ENCODE peak calls at places on chromosomes 16 and 17, in seven cellular contexts. Z, T, E, M, J, P and C are unnamed samples.

GRCh38 chr17:41667280-41668008 is 21.2 kb upstream of the EIF1 start:
- DNase-seq in J (no peak), P (no peak), M (no peak), Z (no peak), E (no peak), T (no peak), C (no peak)

GRCh38 chr16:11783319-11784047 is 13.6 kb downstream of the ZC3H7A start:
- DNase-seq in J (no peak), P (no peak), M (no peak), T (no peak), Z (no peak), E (no peak), C (no peak)

GRCh38 chr17:8649157-8650118 is 18.9 kb upstream of the MYH10 start:
- DNase-seq in T (no peak), E (no peak), J (no peak), M (no peak), P (no peak), Z (no peak), C (no peak)

GRCh38 chr17:76866774-76867577 is 1.2 kb upstream of the MGAT5B start:
- DNase-seq in M (no peak), J (no peak), P (no peak), E (no peak), Z (no peak), T (no peak), C (no peak)

GRCh38 chr16:55825115-55825728 is 7.7 kb downstream of the CES1 start:
- DNase-seq in T (no peak), P (no peak), J (no peak), Z (no peak), E (no peak), M (no peak), C (no peak)

GRCh38 chr17:41691031-41691777 is 2.5 kb downstream of the EIF1 start:
- DNase-seq in T (no peak), P (no peak), Z (no peak), M (no peak), E (no peak), J (no peak), C (no peak)

GRCh38 chr16:28859326-28859725 is 4.3 kb upstream of the SH2B1 start:
- DNase-seq in E (no peak), M (no peak), Z (no peak), J (no peak), P (no peak), T (no peak), C (no peak)

GRCh38 chr17:51085150-51085805 is 35.4 kb downstream of the SPAG9 start:
- DNase-seq in Z (no peak), M (no peak), T (no peak), J (no peak), E (no peak), P (no peak), C (no peak)

GRCh38 chr17:82657926-82658325 is 9.7 kb upstream of the WDR45B start:
- DNase-seq in P (no peak), T (no peak), Z (peak), E (no peak), J (peak), M (no peak), C (no peak)

GRCh38 chr17:39677581-39678339 is 9.5 kb downstream of the PNMT start:
- DNase-seq in P (no peak), E (no peak), J (peak), Z (no peak), T (no peak), M (no peak), C (peak)

GRCh38 chr17:32931686-32932085 is 3.7 kb downstream of the TMEM98 start:
- DNase-seq in P (no peak), Z (no peak), T (no peak), J (no peak), E (no peak), M (no peak), C (no peak)

GRCh38 chr17:15036238-15036637 is 228.9 kb downstream of the PMP22 start:
- DNase-seq in T (no peak), E (no peak), P (no peak), Z (no peak), J (no peak), M (no peak), C (no peak)

GRCh38 chr17:1227365-1227764 is 42.9 kb upstream of the BHLHA9 start:
- DNase-seq in J (no peak), E (no peak), T (no peak), P (no peak), Z (no peak), M (no peak), C (no peak)

GRCh38 chr16:26983426-26983825 is 83.3 kb upstream of the C16orf82 start:
- DNase-seq in Z (no peak), E (no peak), M (peak), J (no peak), P (no peak), T (no peak), C (no peak)

GRCh38 chr16:14347706-14348105 is 276.6 kb downstream of the MRTFB start:
- DNase-seq in M (no peak), E (no peak), J (no peak), Z (no peak), P (no peak), T (no peak), C (peak)

GRCh38 chr16:4207229-4207628 is 34.7 kb downstream of the SRL start:
- DNase-seq in E (no peak), T (no peak), P (no peak), Z (no peak), M (no peak), J (no peak), C (no peak)

GRCh38 chr17:63838586-63839184 is 3.8 kb downstream of the SMARCD2 start:
- DNase-seq in J (peak), P (peak), E (peak), M (peak), Z (peak), T (no peak), C (peak)

GRCh38 chr17:64085650-64086005 is 44.3 kb downstream of the ERN1 start:
- DNase-seq in E (no peak), T (no peak), J (no peak), Z (no peak), P (no peak), M (no peak), C (no peak)

GRCh38 chr16:69017036-69017783 is 88.2 kb upstream of the HAS3 start:
- DNase-seq in M (no peak), P (no peak), T (no peak), E (no peak), J (no peak), Z (no peak), C (no peak)

GRCh38 chr17:10052414-10052813 is 146.0 kb downstream of the GAS7 start:
- DNase-seq in P (no peak), Z (no peak), E (no peak), J (no peak), T (no peak), M (no peak), C (no peak)

GRCh38 chr16:51562896-51563295 is 411.8 kb upstream of the SALL1 start:
- DNase-seq in E (no peak), J (no peak), M (no peak), T (no peak), Z (no peak), P (no peak), C (no peak)

GRCh38 chr17:28394717-28395116 is 11.3 kb downstream of the SLC46A1 start:
- DNase-seq in T (no peak), M (no peak), Z (no peak), P (no peak), J (no peak), E (no peak), C (no peak)

GRCh38 chr17:83106036-83106577 is 26.7 kb downstream of the METRNL start:
- DNase-seq in E (no peak), T (no peak), M (no peak), P (no peak), Z (no peak), J (no peak), C (no peak)

GRCh38 chr16:57360321-57360935 is 1.8 kb downstream of the CCL22 start:
- DNase-seq in P (no peak), Z (no peak), E (no peak), J (no peak), M (peak), T (no peak), C (no peak)
- TF ChIP-seq POLR2A in P (no peak), Z (no peak), E (no peak), J (no peak), M (no peak), T (no peak), C (no peak)

GRCh38 chr17:81469266-81469665 is 43.3 kb downstream of the ACTG1 start:
- DNase-seq in M (no peak), J (no peak), E (no peak), Z (no peak), P (no peak), T (no peak), C (no peak)

GRCh38 chr17:81473019-81473418 is 39.6 kb downstream of the ACTG1 start:
- DNase-seq in T (no peak), Z (no peak), E (peak), P (no peak), M (no peak), J (no peak), C (peak)

GRCh38 chr17:81470270-81470943 is 42.2 kb downstream of the ACTG1 start:
- DNase-seq in E (no peak), Z (no peak), J (no peak), M (no peak), T (no peak), P (no peak), C (no peak)

GRCh38 chr17:81470944-81471803 is 41.4 kb downstream of the ACTG1 start:
- DNase-seq in E (no peak), J (no peak), M (no peak), Z (no peak), T (no peak), P (no peak), C (no peak)

DNA sequence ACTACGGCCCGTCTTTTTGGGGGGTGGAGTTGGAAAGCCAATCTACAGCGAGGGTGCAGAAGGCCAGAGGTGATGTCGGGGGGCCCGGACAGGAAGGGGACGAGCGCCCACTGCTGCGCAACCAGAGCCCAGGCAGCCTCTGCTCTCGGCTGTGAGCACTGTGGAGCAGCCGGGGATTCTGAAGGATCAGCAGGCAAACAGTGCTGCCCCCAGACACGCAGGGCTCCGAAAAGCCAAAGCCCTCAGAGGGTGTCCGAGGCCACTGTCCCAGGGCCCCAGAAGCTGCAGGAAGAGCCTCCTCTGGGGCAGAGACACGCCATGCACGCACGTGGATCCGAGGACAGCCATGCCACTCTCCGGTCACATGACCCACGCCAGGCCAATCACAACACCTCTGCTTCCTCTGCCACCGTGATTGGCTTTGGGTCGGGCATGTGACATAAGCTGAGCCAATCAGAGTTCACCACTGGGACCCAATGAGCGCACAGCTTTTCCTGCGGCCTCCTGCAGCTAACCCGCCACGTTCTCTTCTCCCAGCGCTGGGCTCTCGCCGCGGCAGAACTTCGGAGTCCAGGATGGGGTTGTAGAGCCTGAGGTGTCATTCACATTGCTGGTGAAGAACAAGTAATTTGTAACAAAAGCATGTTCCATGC is 40.7 kb downstream of the ACTG1 start:
- DNase-seq in J (no peak), Z (peak), P (peak), E (no peak), M (peak), T (no peak), C (peak)
- TF ChIP-seq CTCF in J (no peak), Z (peak), P (peak), E (no peak), M (no peak), T (no peak), C (no peak)

GRCh38 chr17:5630434-5630833 is 46.1 kb upstream of the NLRP1 start:
- DNase-seq in E (no peak), T (no peak), M (peak), Z (no peak), J (no peak), P (no peak), C (no peak)

GRCh38 chr17:5638596-5638995 is 54.3 kb upstream of the NLRP1 start:
- DNase-seq in E (no peak), J (no peak), M (no peak), Z (no peak), T (no peak), P (no peak), C (no peak)

GRCh38 chr17:5631958-5632357 is 47.6 kb upstream of the NLRP1 start:
- DNase-seq in J (no peak), E (no peak), M (no peak), P (no peak), T (no peak), Z (no peak), C (no peak)

GRCh38 chr17:5640726-5641125 is 56.4 kb upstream of the NLRP1 start:
- DNase-seq in M (peak), Z (no peak), P (no peak), J (no peak), T (no peak), E (no peak), C (no peak)

GRCh38 chr17:5635949-5636348 is 51.6 kb upstream of the NLRP1 start:
- DNase-seq in J (no peak), Z (no peak), E (no peak), M (no peak), T (no peak), P (no peak), C (no peak)
- TF ChIP-seq POLR2A in J (no peak), Z (no peak), E (no peak), M (no peak), T (no peak), P (no peak), C (no peak)

GRCh38 chr16:77172964-77173363 is 18.0 kb upstream of the MON1B start:
- DNase-seq in E (no peak), T (no peak), P (no peak), J (no peak), Z (no peak), M (no peak), C (no peak)

GRCh38 chr16:77171750-77172635 is 19.0 kb upstream of the MON1B start:
- DNase-seq in P (peak), Z (no peak), T (no peak), E (peak), M (no peak), J (no peak), C (no peak)

GRCh38 chr16:77170805-77171204 is 20.2 kb upstream of the MON1B start:
- DNase-seq in T (no peak), P (no peak), M (no peak), E (no peak), J (no peak), Z (no peak), C (no peak)

GRCh38 chr16:77169650-77170236 is 21.2 kb upstream of the MON1B start:
- DNase-seq in P (no peak), M (no peak), J (no peak), T (no peak), E (peak), Z (no peak), C (peak)
- TF ChIP-seq CTCF in P (peak), M (no peak), J (peak), T (peak), E (peak), Z (no peak), C (peak)

GRCh38 chr17:37605813-37606505 is 3.3 kb downstream of the SYNRG start:
- DNase-seq in Z (no peak), P (no peak), J (no peak), T (no peak), M (no peak), E (no peak), C (no peak)
- TF ChIP-seq POLR2A in Z (no peak), P (no peak), J (no peak), T (no peak), M (no peak), E (no peak), C (no peak)

DNA sequence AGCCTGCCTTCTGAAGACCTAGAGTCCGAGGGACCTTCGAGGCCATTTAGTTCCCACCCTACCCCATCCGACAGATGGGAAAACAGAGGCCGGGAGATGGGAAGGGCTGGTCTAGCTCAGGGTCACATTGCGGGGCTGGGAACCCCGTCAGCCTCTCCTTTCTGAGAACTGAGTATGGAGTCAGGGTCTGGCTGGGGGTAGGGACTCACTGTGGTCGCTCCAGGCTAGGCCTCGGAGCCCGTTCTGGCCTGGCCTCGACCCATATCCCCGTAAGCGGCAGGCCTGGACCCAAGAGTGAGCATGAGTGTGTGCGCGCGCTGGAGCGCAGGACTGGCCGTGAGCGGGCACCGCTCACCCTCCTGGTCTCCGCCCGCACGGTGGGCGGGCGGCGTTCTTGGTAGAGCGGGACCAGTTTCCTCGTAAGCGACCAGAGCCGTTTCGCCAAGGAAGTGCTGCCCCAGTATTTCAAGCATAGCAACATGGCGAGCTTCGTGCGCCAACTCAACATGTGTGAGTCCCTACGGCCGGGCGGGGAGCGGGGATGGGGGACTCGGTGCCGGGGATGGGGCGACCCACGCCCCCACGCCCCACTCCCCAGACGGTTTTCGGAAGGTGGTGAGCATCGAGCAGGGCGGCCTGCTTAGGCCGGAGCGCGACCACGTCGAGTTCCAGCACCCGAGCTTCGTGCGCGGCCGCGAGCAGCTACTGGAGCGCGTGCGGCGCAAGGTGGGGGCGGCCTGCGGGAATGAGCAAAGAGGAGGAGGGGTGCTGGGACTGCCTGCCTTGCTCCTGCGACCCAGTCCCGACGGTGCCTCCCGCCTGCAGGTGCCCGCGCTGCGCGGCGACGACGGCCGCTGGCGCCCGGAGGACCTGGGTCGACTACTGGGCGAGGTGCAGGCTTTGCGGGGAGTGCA is 833 bp downstream of the HSF4 start:
- DNase-seq in T (no peak), J (no peak), Z (peak), M (no peak), P (no peak), E (no peak), C (peak)
- TF ChIP-seq CTCF in T (no peak), J (no peak), Z (no peak), M (no peak), P (no peak), E (no peak), C (no peak)